ENCODE peak calls at places on chromosomes 2 and 18, in eight cellular contexts. J is endothelial cell, E is tibial nerve, M is stomach, B is WERI-Rb-1, G is dorsolateral prefrontal cortex, Q is IMR-90, A is nephron progenitor cell. T is an unnamed sample.

GRCh38 chr2:43086451-43087221 is 139.8 kb downstream of the ZFP36L2 start:
- DNase-seq in M (no peak), Q (peak; percentile 100), E (peak; percentile 80), J (no peak), G (no peak), A (no peak), B (no peak), T (no peak)

GRCh38 chr2:160091381-160091780 is 29.0 kb upstream of the PLA2R1 start:
- DNase-seq in E (no peak), G (no peak), M (no peak), B (no peak), Q (peak; percentile 54), A (no peak), J (no peak), T (no peak)

GRCh38 chr2:63990072-63990471 is 29.2 kb downstream of the VPS54 start:
- DNase-seq in G (no peak), B (no peak), J (no peak), M (no peak), Q (no peak), E (no peak), A (no peak), T (no peak)

GRCh38 chr2:168671932-168672331 is 130.5 kb upstream of the NOSTRIN start:
- DNase-seq in J (no peak), G (no peak), B (no peak), E (no peak), M (no peak), Q (peak; percentile 75), A (no peak), T (no peak)

GRCh38 chr18:13320133-13320532 is 101.6 kb downstream of the LDLRAD4 start:
- DNase-seq in M (no peak), G (no peak), A (no peak), Q (no peak), E (no peak), B (no peak), J (no peak), T (no peak)

GRCh38 chr2:160816916-160817315 is 323.3 kb upstream of the RBMS1 start:
- DNase-seq in G (no peak), A (no peak), M (no peak), Q (no peak), E (no peak), J (no peak), B (no peak), T (no peak)

GRCh38 chr18:45976581-45977373 is 9.6 kb upstream of the EPG5 start:
- DNase-seq in G (no peak), Q (no peak), E (no peak), J (no peak), M (no peak), A (no peak), B (no peak), T (no peak)

GRCh38 chr18:66993492-66993891 is 389.6 kb upstream of the CDH19 start:
- DNase-seq in B (no peak), E (no peak), G (no peak), M (no peak), J (no peak), Q (no peak), A (no peak), T (no peak)

GRCh38 chr2:72012886-72013574 is 134.6 kb downstream of the CYP26B1 start:
- DNase-seq in G (peak; percentile 29), Q (no peak), A (no peak), B (no peak), M (peak; percentile 17), E (no peak), J (no peak), T (peak; percentile 62)

GRCh38 chr2:135890830-135891229 is 14.6 kb upstream of the MCM6 start:
- DNase-seq in A (no peak), E (no peak), G (no peak), M (no peak), Q (no peak), J (no peak), B (no peak), T (no peak)

GRCh38 chr2:32495139-32495538 is 132.7 kb upstream of the TTC27 start:
- DNase-seq in B (no peak), E (no peak), Q (peak; percentile 44), J (no peak), M (no peak), A (no peak), G (no peak), T (no peak)

GRCh38 chr18:79166702-79167101 is 97.5 kb downstream of the ATP9B start:
- DNase-seq in G (no peak), M (no peak), E (no peak), J (no peak), A (no peak), B (no peak), Q (no peak), T (no peak)

GRCh38 chr2:84458436-84459027 is 548 bp downstream of the SUCLG1 start:
- DNase-seq in M (no peak), G (no peak), E (no peak), B (peak; percentile 22), A (no peak), Q (peak; percentile 12), J (no peak), T (no peak)

GRCh38 chr2:126850951-126851350 is 47.7 kb upstream of the TEX51 start:
- DNase-seq in E (no peak), A (no peak), G (no peak), J (no peak), B (no peak), M (no peak), Q (no peak), T (peak; percentile 77)

GRCh38 chr2:102029405-102029804 is 37.6 kb downstream of the IL1R2 start:
- DNase-seq in G (no peak), Q (no peak), M (no peak), E (no peak), J (no peak), B (no peak), A (no peak), T (no peak)

GRCh38 chr2:211035548-211036185 is 479.3 kb downstream of the CPS1 start:
- DNase-seq in A (peak; percentile 3), G (no peak), E (peak; percentile 24), Q (peak; percentile 4), B (peak; percentile 26), J (peak; percentile 31), M (no peak), T (no peak)

GRCh38 chr2:211027976-211028375 is 471.6 kb downstream of the CPS1 start:
- DNase-seq in B (no peak), Q (no peak), J (no peak), M (no peak), A (no peak), G (no peak), E (no peak), T (no peak)

GRCh38 chr2:211033765-211034164 is 477.4 kb downstream of the CPS1 start:
- DNase-seq in Q (no peak), G (no peak), B (peak; percentile 22), A (no peak), M (no peak), J (no peak), E (no peak), T (no peak)
- TF ChIP-seq CTCF in Q (no peak), G (peak; percentile 55), B (peak; percentile 20), A (peak; percentile 43), M (no peak), J (peak; percentile 49), E (peak; percentile 13), T (peak; percentile 47)

GRCh38 chr2:157628532-157629415 is at the start of gene ACVR1C:
- DNase-seq in M (peak; percentile 82), G (peak; percentile 81), E (peak; percentile 29), J (peak; percentile 80), Q (peak; percentile 37), A (peak; percentile 79), B (peak; percentile 91), T (no peak)

GRCh38 chr2:157620956-157621355 is 7.7 kb downstream of the ACVR1C start:
- DNase-seq in Q (peak; percentile 25), M (no peak), J (no peak), E (no peak), A (no peak), G (no peak), B (no peak), T (no peak)

GRCh38 chr2:157627594-157628281 is 926 bp downstream of the ACVR1C start:
- DNase-seq in G (no peak), A (peak; percentile 15), J (no peak), B (peak; percentile 17), Q (peak; percentile 3), E (no peak), M (peak; percentile 49), T (no peak)

GRCh38 chr2:157628282-157628531 is 457 bp downstream of the ACVR1C start:
- DNase-seq in J (no peak), E (no peak), Q (no peak), B (no peak), M (no peak), A (no peak), G (no peak), T (no peak)

GRCh38 chr2:157625311-157625710 is 3.4 kb downstream of the ACVR1C start:
- DNase-seq in G (no peak), B (no peak), J (no peak), A (no peak), E (no peak), Q (no peak), M (no peak), T (no peak)
- TF ChIP-seq CTCF in G (no peak), B (no peak), J (no peak), A (no peak), E (no peak), Q (no peak), M (no peak), T (no peak)

DNA sequence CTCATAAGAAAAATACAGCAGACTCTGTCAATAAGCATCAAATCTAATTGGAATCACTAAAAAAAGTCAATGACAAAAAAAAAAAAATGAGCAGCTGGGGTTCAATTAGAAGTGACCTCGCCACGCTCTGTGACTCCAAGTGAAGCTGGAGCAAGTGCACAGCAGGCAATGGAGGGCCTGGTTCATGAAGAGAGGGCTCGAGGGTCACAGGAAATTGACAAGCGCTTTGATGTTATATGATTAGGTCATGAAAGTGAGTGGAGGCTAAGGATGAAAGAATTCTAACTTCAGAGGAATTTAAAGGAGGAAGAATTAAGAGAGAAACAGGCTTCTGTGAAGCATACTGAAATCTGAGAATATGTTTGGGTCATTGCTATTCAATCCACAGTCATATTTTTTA is 85.4 kb upstream of the TMEM18 start:
- DNase-seq in J (no peak), B (no peak), A (peak; percentile 36), G (no peak), E (no peak), M (no peak), Q (no peak), T (no peak)
- TF ChIP-seq CTCF in J (no peak), B (no peak), A (no peak), G (no peak), E (no peak), M (no peak), Q (no peak), T (no peak)

GRCh38 chr2:12755384-12755783 is 38.6 kb downstream of the TRIB2 start:
- DNase-seq in A (no peak), M (no peak), Q (no peak), E (no peak), J (no peak), G (no peak), B (no peak), T (no peak)

GRCh38 chr2:12762976-12763375 is 46.2 kb downstream of the TRIB2 start:
- DNase-seq in B (no peak), Q (no peak), G (no peak), E (no peak), A (no peak), M (no peak), J (no peak), T (no peak)

GRCh38 chr2:12762337-12762736 is 45.6 kb downstream of the TRIB2 start:
- DNase-seq in B (no peak), G (no peak), M (no peak), E (no peak), J (no peak), A (no peak), Q (no peak), T (no peak)

GRCh38 chr2:12761109-12761508 is 44.4 kb downstream of the TRIB2 start:
- DNase-seq in Q (no peak), M (no peak), A (no peak), J (no peak), E (no peak), B (no peak), G (no peak), T (no peak)

GRCh38 chr2:12759248-12759647 is 42.5 kb downstream of the TRIB2 start:
- DNase-seq in M (no peak), Q (peak; percentile 91), G (no peak), E (no peak), J (no peak), A (no peak), B (no peak), T (no peak)
- TF ChIP-seq CTCF in M (no peak), Q (no peak), G (no peak), E (no peak), J (no peak), A (no peak), B (no peak), T (no peak)